ENCODE peak calls at places on chromosomes 16 and 17, in six cellular contexts. One of them, this sample, is unnamed.
A peak's percentile ranks its signal among the peaks of the same experiment; 100 is the strongest.

GRCh38 chr17:73387746-73388577 is 76.2 kb upstream of the CDC42EP4 start:
- DNase-seq in heart left ventricle: no peak
- DNase-seq in heart right ventricle: no peak
- DNase-seq in A549: no peak
- DNase-seq in right cardiac atrium: no peak
- DNase-seq in spleen: peak; percentile 47
- DNase-seq in this sample: no peak

GRCh38 chr17:61927211-61928100 is at the start of gene INTS2:
- DNase-seq in heart left ventricle: peak; percentile 97
- DNase-seq in heart right ventricle: peak; percentile 96
- DNase-seq in A549: peak; percentile 97
- DNase-seq in right cardiac atrium: peak; percentile 97
- DNase-seq in spleen: peak; percentile 98
- DNase-seq in this sample: peak; percentile 94

GRCh38 chr17:61307905-61308886 is 91.4 kb upstream of the TBX2 start:
- DNase-seq in heart left ventricle: no peak
- DNase-seq in heart right ventricle: no peak
- DNase-seq in A549: peak; percentile 79
- DNase-seq in right cardiac atrium: no peak
- DNase-seq in spleen: no peak
- DNase-seq in this sample: no peak

GRCh38 chr17:75764417-75764710 is 628 bp downstream of the GALK1 start:
- DNase-seq in heart left ventricle: no peak
- DNase-seq in heart right ventricle: no peak
- DNase-seq in A549: no peak
- DNase-seq in right cardiac atrium: no peak
- DNase-seq in spleen: no peak
- DNase-seq in this sample: no peak

GRCh38 chr17:55609737-55610201 is 98.5 kb upstream of the SMIM36 start:
- DNase-seq in heart left ventricle: no peak
- DNase-seq in heart right ventricle: peak; percentile 10
- DNase-seq in A549: no peak
- DNase-seq in right cardiac atrium: peak; percentile 48
- DNase-seq in spleen: no peak
- DNase-seq in this sample: peak; percentile 13

GRCh38 chr16:22008215-22009142 is 568 bp downstream of the MOSMO start:
- DNase-seq in heart left ventricle: peak; percentile 30
- DNase-seq in heart right ventricle: peak; percentile 40
- DNase-seq in A549: peak; percentile 16
- DNase-seq in right cardiac atrium: peak; percentile 40
- DNase-seq in spleen: peak; percentile 86
- DNase-seq in this sample: peak; percentile 35

GRCh38 chr17:82781894-82782274 is 30.0 kb downstream of the TBCD start:
- DNase-seq in heart left ventricle: peak; percentile 85
- DNase-seq in heart right ventricle: peak; percentile 85
- DNase-seq in A549: peak; percentile 72
- DNase-seq in right cardiac atrium: peak; percentile 82
- DNase-seq in spleen: peak; percentile 97
- DNase-seq in this sample: peak; percentile 88

GRCh38 chr17:14845562-14846335 is 419.4 kb downstream of the PMP22 start:
- DNase-seq in heart left ventricle: no peak
- DNase-seq in heart right ventricle: no peak
- DNase-seq in A549: no peak
- DNase-seq in right cardiac atrium: no peak
- DNase-seq in spleen: no peak
- DNase-seq in this sample: peak; percentile 36

GRCh38 chr17:2854662-2855061 is 58.4 kb downstream of the RAP1GAP2 start:
- DNase-seq in heart left ventricle: peak; percentile 57
- DNase-seq in heart right ventricle: peak; percentile 49
- DNase-seq in A549: no peak
- DNase-seq in right cardiac atrium: no peak
- DNase-seq in spleen: no peak
- DNase-seq in this sample: no peak

GRCh38 chr17:29682054-29682453 is 59.3 kb upstream of the CORO6 start:
- DNase-seq in heart left ventricle: no peak
- DNase-seq in heart right ventricle: no peak
- DNase-seq in A549: no peak
- DNase-seq in right cardiac atrium: no peak
- DNase-seq in spleen: no peak
- DNase-seq in this sample: no peak

GRCh38 chr17:77892469-77893143 is 65.9 kb upstream of the TNRC6C start:
- DNase-seq in heart left ventricle: no peak
- DNase-seq in heart right ventricle: peak; percentile 7
- DNase-seq in A549: no peak
- DNase-seq in right cardiac atrium: no peak
- DNase-seq in spleen: peak; percentile 70
- DNase-seq in this sample: peak; percentile 9

GRCh38 chr17:16511515-16511914 is 19.5 kb upstream of the LRRC75A start:
- DNase-seq in heart left ventricle: no peak
- DNase-seq in heart right ventricle: no peak
- DNase-seq in A549: no peak
- DNase-seq in right cardiac atrium: no peak
- DNase-seq in spleen: no peak
- DNase-seq in this sample: no peak

GRCh38 chr16:23148513-23149266 is 562 bp downstream of the USP31 start:
- DNase-seq in heart left ventricle: peak; percentile 83
- DNase-seq in heart right ventricle: peak; percentile 85
- DNase-seq in A549: peak; percentile 59
- DNase-seq in right cardiac atrium: peak; percentile 80
- DNase-seq in spleen: peak; percentile 92
- DNase-seq in this sample: peak; percentile 54

GRCh38 chr16:75471723-75472634 is 7.5 kb upstream of the TMEM170A start:
- DNase-seq in heart left ventricle: peak; percentile 54
- DNase-seq in heart right ventricle: no peak
- DNase-seq in A549: peak; percentile 62
- DNase-seq in right cardiac atrium: peak; percentile 42
- DNase-seq in spleen: peak; percentile 71
- DNase-seq in this sample: peak; percentile 76

GRCh38 chr16:71460246-71460645 is 1.8 kb downstream of the ZNF23 start:
- DNase-seq in heart left ventricle: no peak
- DNase-seq in heart right ventricle: no peak
- DNase-seq in A549: no peak
- DNase-seq in right cardiac atrium: no peak
- DNase-seq in spleen: no peak
- DNase-seq in this sample: peak; percentile 79

GRCh38 chr17:29592850-29593545 is at the start of gene ANKRD13B:
- DNase-seq in heart left ventricle: peak; percentile 69
- DNase-seq in heart right ventricle: peak; percentile 62
- DNase-seq in A549: peak; percentile 66
- DNase-seq in right cardiac atrium: peak; percentile 69
- DNase-seq in spleen: peak; percentile 90
- DNase-seq in this sample: no peak

GRCh38 chr17:61237275-61237674 is 162.4 kb upstream of the TBX2 start:
- DNase-seq in heart left ventricle: no peak
- DNase-seq in heart right ventricle: no peak
- DNase-seq in A549: peak; percentile 25
- DNase-seq in right cardiac atrium: no peak
- DNase-seq in spleen: no peak
- DNase-seq in this sample: no peak

GRCh38 chr17:3796110-3796821 is 4.7 kb downstream of the ITGAE start:
- DNase-seq in heart left ventricle: no peak
- DNase-seq in heart right ventricle: no peak
- DNase-seq in A549: no peak
- DNase-seq in right cardiac atrium: no peak
- DNase-seq in spleen: peak; percentile 86
- DNase-seq in this sample: no peak

GRCh38 chr17:64157669-64158180 is 27.8 kb upstream of the ERN1 start:
- DNase-seq in heart left ventricle: no peak
- DNase-seq in heart right ventricle: no peak
- DNase-seq in A549: no peak
- DNase-seq in right cardiac atrium: no peak
- DNase-seq in spleen: no peak
- DNase-seq in this sample: no peak

GRCh38 chr17:61635913-61636432 is 45.0 kb upstream of the NACA2 start:
- DNase-seq in heart left ventricle: no peak
- DNase-seq in heart right ventricle: no peak
- DNase-seq in A549: peak; percentile 66
- DNase-seq in right cardiac atrium: no peak
- DNase-seq in spleen: no peak
- DNase-seq in this sample: peak; percentile 78

GRCh38 chr16:84056933-84057332 is 14.3 kb upstream of the SLC38A8 start:
- DNase-seq in heart left ventricle: peak; percentile 17
- DNase-seq in heart right ventricle: peak; percentile 45
- DNase-seq in A549: no peak
- DNase-seq in right cardiac atrium: no peak
- DNase-seq in spleen: no peak
- DNase-seq in this sample: no peak

GRCh38 chr17:53191878-53192277 is 630.8 kb upstream of the KIF2B start:
- DNase-seq in heart left ventricle: no peak
- DNase-seq in heart right ventricle: no peak
- DNase-seq in A549: no peak
- DNase-seq in right cardiac atrium: no peak
- DNase-seq in spleen: no peak
- DNase-seq in this sample: no peak

GRCh38 chr17:43449470-43450202 is 34.1 kb upstream of the DHX8 start:
- DNase-seq in heart left ventricle: no peak
- DNase-seq in heart right ventricle: no peak
- DNase-seq in A549: peak; percentile 80
- DNase-seq in right cardiac atrium: no peak
- DNase-seq in spleen: no peak
- DNase-seq in this sample: no peak

GRCh38 chr16:79885320-79885719 is 284.8 kb upstream of the MAF start:
- DNase-seq in heart left ventricle: no peak
- DNase-seq in heart right ventricle: no peak
- DNase-seq in A549: no peak
- DNase-seq in right cardiac atrium: no peak
- DNase-seq in spleen: no peak
- DNase-seq in this sample: no peak

GRCh38 chr16:67847064-67847861 is at the start of gene CENPT:
- DNase-seq in heart left ventricle: no peak
- DNase-seq in heart right ventricle: no peak
- DNase-seq in A549: peak; percentile 66
- DNase-seq in right cardiac atrium: peak; percentile 72
- DNase-seq in spleen: no peak
- DNase-seq in this sample: peak; percentile 40

GRCh38 chr16:67892899-67893790 is at the start of gene PSKH1:
- DNase-seq in heart left ventricle: peak; percentile 97
- DNase-seq in heart right ventricle: peak; percentile 98
- DNase-seq in A549: peak; percentile 95
- DNase-seq in right cardiac atrium: peak; percentile 97
- DNase-seq in spleen: peak; percentile 99
- DNase-seq in this sample: peak; percentile 97

GRCh38 chr16:17386229-17386628 is 84.5 kb downstream of the XYLT1 start:
- DNase-seq in heart left ventricle: no peak
- DNase-seq in heart right ventricle: no peak
- DNase-seq in A549: no peak
- DNase-seq in right cardiac atrium: no peak
- DNase-seq in spleen: no peak
- DNase-seq in this sample: no peak
- H3K4me1 ChIP-seq in heart left ventricle: peaks cover 3% of the 10 kb centered on the region
- H3K4me1 ChIP-seq in heart right ventricle: no peaks in the 10 kb centered on the region
- H3K4me1 ChIP-seq in A549: no peaks in the 10 kb centered on the region
- H3K4me1 ChIP-seq in right cardiac atrium: peaks cover 2% of the 10 kb centered on the region
- H3K4me1 ChIP-seq in spleen: peaks cover 36% of the 10 kb centered on the region
- H3K4me1 ChIP-seq in this sample: peaks cover 80% of the 10 kb centered on the region

DNA sequence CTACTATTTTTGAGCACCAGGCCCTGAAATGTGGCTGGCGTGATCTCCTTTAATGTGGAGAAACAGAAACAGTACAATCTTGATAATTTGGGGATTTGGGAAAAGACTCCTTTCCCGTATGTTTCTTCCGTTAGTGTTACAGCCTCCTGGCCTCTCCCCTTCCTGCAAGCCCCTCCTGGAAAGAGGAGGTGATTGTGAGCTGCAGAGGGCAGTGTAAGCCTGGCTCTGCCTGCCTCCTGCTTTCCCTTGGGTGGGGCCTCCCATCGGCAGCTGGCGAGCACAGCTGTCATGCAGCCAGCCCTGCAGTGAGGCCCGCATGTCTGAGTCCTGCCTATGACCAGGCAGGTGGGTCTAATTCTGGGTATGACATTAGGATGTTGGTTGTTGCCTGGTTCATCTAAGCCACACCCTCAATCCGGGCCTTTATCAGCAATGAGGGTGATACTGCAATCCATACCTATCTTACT is 48.7 kb upstream of the WSB1 start:
- DNase-seq in heart left ventricle: peak; percentile 83
- DNase-seq in heart right ventricle: peak; percentile 87
- DNase-seq in A549: peak; percentile 90
- DNase-seq in right cardiac atrium: peak; percentile 90
- DNase-seq in spleen: peak; percentile 94
- DNase-seq in this sample: peak; percentile 73
- H3K27ac ChIP-seq in heart left ventricle: peak overlapping the region; percentile 78
- H3K27ac ChIP-seq in heart right ventricle: peak overlapping the region; percentile 87
- H3K27ac ChIP-seq in A549: peak overlapping the region; percentile 72
- H3K27ac ChIP-seq in right cardiac atrium: peak overlapping the region; percentile 19
- H3K27ac ChIP-seq in spleen: peak overlapping the region; percentile 97
- H3K27ac ChIP-seq in this sample: no peak overlapping the region

GRCh38 chr17:79779088-79779529 is 1.2 kb downstream of the CBX2 start:
- DNase-seq in heart left ventricle: no peak
- DNase-seq in heart right ventricle: no peak
- DNase-seq in A549: no peak
- DNase-seq in right cardiac atrium: peak; percentile 16
- DNase-seq in spleen: no peak
- DNase-seq in this sample: no peak
- H3K4me3 ChIP-seq in heart left ventricle: peak overlapping the region; percentile 76
- H3K4me3 ChIP-seq in heart right ventricle: peak overlapping the region; percentile 87
- H3K4me3 ChIP-seq in A549: peak overlapping the region; percentile 93
- H3K4me3 ChIP-seq in right cardiac atrium: peak overlapping the region; percentile 87
- H3K4me3 ChIP-seq in spleen: no peak overlapping the region
- H3K4me3 ChIP-seq in this sample: peak overlapping the region; percentile 93

GRCh38 chr17:10058924-10059683 is 139.3 kb downstream of the GAS7 start:
- DNase-seq in heart left ventricle: no peak
- DNase-seq in heart right ventricle: no peak
- DNase-seq in A549: no peak
- DNase-seq in right cardiac atrium: no peak
- DNase-seq in spleen: no peak
- DNase-seq in this sample: no peak

GRCh38 chr17:10059684-10060211 is 138.7 kb downstream of the GAS7 start:
- DNase-seq in heart left ventricle: peak; percentile 69
- DNase-seq in heart right ventricle: peak; percentile 60
- DNase-seq in A549: no peak
- DNase-seq in right cardiac atrium: peak; percentile 68
- DNase-seq in spleen: no peak
- DNase-seq in this sample: peak; percentile 54

GRCh38 chr17:10062757-10063385 is 135.5 kb downstream of the GAS7 start:
- DNase-seq in heart left ventricle: no peak
- DNase-seq in heart right ventricle: no peak
- DNase-seq in A549: no peak
- DNase-seq in right cardiac atrium: no peak
- DNase-seq in spleen: peak; percentile 80
- DNase-seq in this sample: no peak

GRCh38 chr17:10060526-10060925 is 137.9 kb downstream of the GAS7 start:
- DNase-seq in heart left ventricle: no peak
- DNase-seq in heart right ventricle: no peak
- DNase-seq in A549: no peak
- DNase-seq in right cardiac atrium: no peak
- DNase-seq in spleen: no peak
- DNase-seq in this sample: no peak

DNA sequence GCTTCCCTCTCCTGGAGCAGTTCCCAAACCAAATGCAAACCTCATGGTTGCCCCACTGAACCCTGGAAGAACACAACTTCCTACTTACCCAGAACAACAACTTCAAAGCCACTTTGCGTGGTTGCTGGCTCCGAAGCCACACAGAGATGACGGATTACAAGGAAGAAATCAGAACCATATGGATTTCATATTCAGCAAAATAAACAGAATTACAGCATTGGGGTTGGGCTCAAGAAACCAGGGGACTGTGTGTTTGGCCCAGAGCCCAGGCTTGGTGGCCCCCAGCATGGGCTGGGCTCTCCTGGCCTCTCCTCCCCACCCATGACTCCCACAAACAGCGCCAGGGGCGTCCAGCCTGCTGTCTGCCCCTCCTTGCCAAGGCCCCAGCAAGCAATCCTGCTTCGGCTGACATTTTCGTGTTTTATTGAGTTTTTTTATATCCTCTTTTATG is 137.2 kb downstream of the GAS7 start:
- DNase-seq in heart left ventricle: no peak
- DNase-seq in heart right ventricle: no peak
- DNase-seq in A549: no peak
- DNase-seq in right cardiac atrium: peak; percentile 70
- DNase-seq in spleen: no peak
- DNase-seq in this sample: peak; percentile 42
- H3K4me1 ChIP-seq in heart left ventricle: peaks cover 25% of the 10 kb centered on the region
- H3K4me1 ChIP-seq in heart right ventricle: peaks cover 38% of the 10 kb centered on the region
- H3K4me1 ChIP-seq in A549: no peaks in the 10 kb centered on the region
- H3K4me1 ChIP-seq in right cardiac atrium: peaks cover 30% of the 10 kb centered on the region
- H3K4me1 ChIP-seq in spleen: peaks cover 63% of the 10 kb centered on the region
- H3K4me1 ChIP-seq in this sample: no peaks in the 10 kb centered on the region